ENCODE peak calls at places on chromosome 15, in six cellular contexts. X, V, P, T, M and I are unnamed samples.

GRCh38 chr15:66646308-66646707 is 55.7 kb upstream of the SMAD6 start:
- DNase-seq in X (no peak), V (no peak), P (no peak), T (no peak), M (peak), I (no peak)

GRCh38 chr15:73959012-73959581 is 32.8 kb downstream of the LOXL1 start:
- DNase-seq in X (peak), V (no peak), P (peak), T (no peak), M (peak), I (no peak)

GRCh38 chr15:32706704-32707103 is 11.1 kb upstream of the GREM1 start:
- DNase-seq in X (no peak), V (no peak), P (no peak), T (no peak), M (no peak), I (no peak)

GRCh38 chr15:85073556-85074194 is 92.0 kb downstream of the PDE8A start:
- DNase-seq in X (no peak), V (peak), P (no peak), T (no peak), M (no peak), I (no peak)

GRCh38 chr15:74205593-74205969 is 3.0 kb upstream of the STRA6 start:
- DNase-seq in X (no peak), V (no peak), P (no peak), T (no peak), M (no peak), I (no peak)

GRCh38 chr15:70186152-70186551 is 88.4 kb upstream of the TLE3 start:
- DNase-seq in X (no peak), V (no peak), P (peak), T (no peak), M (peak), I (no peak)

GRCh38 chr15:42035362-42035761 is 14.5 kb upstream of the PLA2G4E start:
- DNase-seq in X (no peak), V (no peak), P (no peak), T (no peak), M (no peak), I (peak)

GRCh38 chr15:68261241-68261640 is 16.3 kb upstream of the FEM1B start:
- DNase-seq in X (no peak), V (no peak), P (no peak), T (no peak), M (no peak), I (no peak)

GRCh38 chr15:98420837-98421236 is 227.5 kb upstream of the IGF1R start:
- DNase-seq in X (no peak), V (no peak), P (no peak), T (no peak), M (no peak), I (no peak)

GRCh38 chr15:67701669-67702068 is 123.6 kb upstream of the SKOR1 start:
- DNase-seq in X (no peak), V (no peak), P (no peak), T (peak), M (no peak), I (no peak)

GRCh38 chr15:68371160-68371559 is 60.8 kb downstream of the ITGA11 start:
- DNase-seq in X (peak), V (no peak), P (peak), T (peak), M (no peak), I (no peak)

GRCh38 chr15:81301815-81302399 is 22.0 kb downstream of the STARD5 start:
- DNase-seq in X (no peak), V (no peak), P (no peak), T (no peak), M (peak), I (peak)

GRCh38 chr15:81304226-81304625 is 19.7 kb downstream of the STARD5 start:
- DNase-seq in X (no peak), V (no peak), P (no peak), T (no peak), M (no peak), I (no peak)

GRCh38 chr15:81301385-81301784 is 22.6 kb downstream of the STARD5 start:
- DNase-seq in X (no peak), V (no peak), P (no peak), T (no peak), M (no peak), I (peak)

GRCh38 chr15:81302605-81303204 is 21.2 kb downstream of the STARD5 start:
- DNase-seq in X (no peak), V (no peak), P (no peak), T (no peak), M (no peak), I (no peak)

DNA sequence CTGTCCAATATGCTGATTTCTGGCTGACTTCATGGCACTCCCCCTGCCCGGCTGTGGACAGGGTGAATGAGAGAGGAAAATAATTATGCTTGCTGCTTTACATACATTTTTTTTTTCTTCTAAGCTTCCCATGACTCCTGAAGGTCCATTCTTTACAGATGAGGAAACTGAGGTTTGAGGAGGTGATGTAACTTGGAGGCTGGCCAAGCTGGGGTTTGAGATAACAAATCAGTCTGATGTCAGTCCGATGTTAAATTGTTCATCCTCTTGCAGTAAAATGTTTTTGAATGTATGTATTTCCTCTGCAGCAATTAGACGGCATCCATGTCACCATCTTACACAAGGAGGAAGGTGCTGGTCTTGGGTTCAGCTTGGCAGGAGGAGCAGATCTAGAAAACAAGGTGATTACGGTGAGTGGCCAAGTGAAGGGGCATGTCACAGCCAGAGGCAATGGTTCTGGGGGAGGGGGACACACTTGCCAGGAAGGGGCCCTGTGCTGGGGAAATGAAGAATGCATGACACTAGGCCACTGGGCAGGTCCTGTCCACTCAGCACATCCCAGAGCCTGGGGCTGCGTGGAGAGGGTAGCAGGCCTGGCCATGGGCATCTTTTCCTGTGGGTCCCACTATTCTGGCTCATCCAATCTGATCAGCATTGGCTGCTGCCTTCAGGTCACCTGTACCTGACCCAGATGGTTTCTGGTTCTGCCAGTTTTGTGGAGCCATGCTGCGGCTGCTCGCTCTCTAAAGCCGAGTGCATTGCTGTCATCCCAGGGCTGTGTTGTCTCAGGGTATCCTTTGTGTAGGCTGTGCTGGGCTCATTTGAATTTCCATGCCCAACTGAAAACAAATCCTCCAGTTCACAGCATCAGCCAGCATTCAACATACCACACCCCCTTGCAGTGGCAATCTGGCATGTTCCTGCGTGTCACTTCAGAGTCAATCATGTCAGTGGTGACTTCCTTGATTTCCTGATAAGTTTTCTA is 20.4 kb downstream of the STARD5 start:
- DNase-seq in X (no peak), V (no peak), P (no peak), T (no peak), M (no peak), I (no peak)
- TF ChIP-seq POLR2A in X (no peak), V (no peak), P (no peak), T (no peak), M (no peak), I (no peak)

GRCh38 chr15:88832791-88833190 is 29.6 kb downstream of the ACAN start:
- DNase-seq in X (no peak), V (no peak), P (no peak), T (no peak), M (no peak), I (no peak)

GRCh38 chr15:88835119-88835518 is 31.9 kb downstream of the ACAN start:
- DNase-seq in X (no peak), V (no peak), P (no peak), T (no peak), M (no peak), I (no peak)

GRCh38 chr15:88833688-88834087 is 30.5 kb downstream of the ACAN start:
- DNase-seq in X (no peak), V (no peak), P (no peak), T (no peak), M (no peak), I (no peak)

GRCh38 chr15:88834211-88834812 is 31.1 kb downstream of the ACAN start:
- DNase-seq in X (peak), V (peak), P (no peak), T (peak), M (peak), I (peak)

DNA sequence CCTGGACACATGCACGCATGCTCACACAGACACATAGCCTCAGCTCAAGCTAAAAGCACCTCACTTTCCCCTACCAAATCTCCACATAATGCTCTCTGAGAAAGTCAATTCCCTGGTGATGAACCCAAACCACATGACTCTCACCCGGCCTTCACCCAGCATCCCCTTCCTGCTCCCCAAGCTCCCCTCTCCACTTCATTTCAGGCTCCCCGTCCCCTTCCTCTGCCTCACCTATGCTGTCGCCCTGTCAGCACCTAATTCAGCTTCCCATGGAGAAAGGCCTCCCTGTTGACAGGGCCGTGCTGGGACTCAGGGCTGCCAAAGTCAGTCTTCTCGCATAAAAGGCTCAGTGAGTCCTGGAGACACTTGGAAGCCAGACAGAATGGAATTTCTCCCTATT is 30.0 kb downstream of the ACAN start:
- DNase-seq in X (no peak), V (no peak), P (no peak), T (no peak), M (no peak), I (no peak)
- H3K27ac ChIP-seq in X (peak), V (no peak), P (no peak), T (no peak), M (no peak), I (no peak)

GRCh38 chr15:63069616-63069952 is 27.0 kb downstream of the TPM1 start:
- DNase-seq in X (no peak), V (peak), P (no peak), T (no peak), M (no peak), I (no peak)
- TF ChIP-seq POLR2A in X (no peak), V (no peak), P (no peak), T (no peak), M (no peak), I (no peak)

GRCh38 chr15:51348688-51349087 is 7.2 kb downstream of the GLDN start:
- DNase-seq in X (no peak), V (no peak), P (no peak), T (no peak), M (no peak), I (no peak)
- H3K27ac ChIP-seq in X (no peak), V (no peak), P (no peak), T (no peak), M (peak), I (no peak)

DNA sequence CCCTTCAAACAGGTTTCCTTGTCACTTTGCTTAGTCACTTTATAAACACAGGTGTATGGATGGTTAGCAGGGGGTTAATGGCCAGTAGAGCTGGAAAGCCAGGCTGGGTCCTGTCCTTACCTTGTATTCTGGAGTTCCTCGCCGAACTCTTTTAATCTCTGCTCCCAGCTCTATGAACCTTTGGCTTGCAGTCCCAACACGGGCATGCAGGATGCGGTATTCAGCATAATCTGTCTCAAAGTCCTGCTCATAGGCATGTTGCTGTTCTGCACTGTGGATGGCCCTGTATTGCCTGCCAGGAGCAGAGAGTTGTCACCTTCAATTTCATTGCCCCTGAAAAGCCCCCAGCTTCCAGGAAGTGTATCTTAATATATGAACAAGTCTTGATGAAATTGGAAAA is 2.7 kb downstream of the ELL3 start:
- DNase-seq in X (no peak), V (no peak), P (no peak), T (no peak), M (no peak), I (no peak)
- TF ChIP-seq POLR2A in X (no peak), V (no peak), P (no peak), T (no peak), M (no peak), I (no peak)